ENCODE peak calls at places on chromosomes 11 and 22, in five cellular contexts. One of them, this sample, is unnamed.

GRCh38 chr11:104327864-104328513 is 164.0 kb upstream of the PDGFD start:
- DNase-seq in mesendoderm: no peak
- DNase-seq in lung: no peak
- DNase-seq in fibroblast of lung: no peak
- DNase-seq in pancreas: no peak
- DNase-seq in this sample: no peak

GRCh38 chr11:28924007-28924406 is 815.8 kb downstream of the METTL15 start:
- DNase-seq in fibroblast of lung: no peak
- DNase-seq in pancreas: no peak
- DNase-seq in lung: no peak
- DNase-seq in mesendoderm: no peak
- DNase-seq in this sample: no peak

GRCh38 chr11:13223112-13223511 is 54.5 kb upstream of the BMAL1 start:
- DNase-seq in lung: no peak
- DNase-seq in mesendoderm: no peak
- DNase-seq in pancreas: no peak
- DNase-seq in fibroblast of lung: no peak
- DNase-seq in this sample: no peak

GRCh38 chr11:20547411-20547810 is 52.0 kb upstream of the SLC6A5 start:
- DNase-seq in pancreas: no peak
- DNase-seq in lung: no peak
- DNase-seq in fibroblast of lung: no peak
- DNase-seq in mesendoderm: no peak
- DNase-seq in this sample: no peak

GRCh38 chr11:2383823-2384722 is 7.0 kb downstream of the CD81 start:
- DNase-seq in fibroblast of lung: no peak
- DNase-seq in lung: peak; percentile 49
- DNase-seq in pancreas: peak; percentile 48
- DNase-seq in mesendoderm: no peak
- DNase-seq in this sample: no peak

GRCh38 chr11:3135491-3136440 is 29.3 kb downstream of the OSBPL5 start:
- DNase-seq in pancreas: peak; percentile 24
- DNase-seq in mesendoderm: peak; percentile 86
- DNase-seq in fibroblast of lung: no peak
- DNase-seq in lung: no peak
- DNase-seq in this sample: no peak

GRCh38 chr11:78228467-78228866 is 39.7 kb downstream of the USP35 start:
- DNase-seq in pancreas: no peak
- DNase-seq in fibroblast of lung: peak; percentile 41
- DNase-seq in mesendoderm: peak; percentile 85
- DNase-seq in lung: no peak
- DNase-seq in this sample: no peak

GRCh38 chr11:3231851-3232744 is at the start of gene MRGPRE:
- DNase-seq in pancreas: peak; percentile 47
- DNase-seq in lung: peak; percentile 30
- DNase-seq in fibroblast of lung: no peak
- DNase-seq in mesendoderm: no peak
- DNase-seq in this sample: no peak

DNA sequence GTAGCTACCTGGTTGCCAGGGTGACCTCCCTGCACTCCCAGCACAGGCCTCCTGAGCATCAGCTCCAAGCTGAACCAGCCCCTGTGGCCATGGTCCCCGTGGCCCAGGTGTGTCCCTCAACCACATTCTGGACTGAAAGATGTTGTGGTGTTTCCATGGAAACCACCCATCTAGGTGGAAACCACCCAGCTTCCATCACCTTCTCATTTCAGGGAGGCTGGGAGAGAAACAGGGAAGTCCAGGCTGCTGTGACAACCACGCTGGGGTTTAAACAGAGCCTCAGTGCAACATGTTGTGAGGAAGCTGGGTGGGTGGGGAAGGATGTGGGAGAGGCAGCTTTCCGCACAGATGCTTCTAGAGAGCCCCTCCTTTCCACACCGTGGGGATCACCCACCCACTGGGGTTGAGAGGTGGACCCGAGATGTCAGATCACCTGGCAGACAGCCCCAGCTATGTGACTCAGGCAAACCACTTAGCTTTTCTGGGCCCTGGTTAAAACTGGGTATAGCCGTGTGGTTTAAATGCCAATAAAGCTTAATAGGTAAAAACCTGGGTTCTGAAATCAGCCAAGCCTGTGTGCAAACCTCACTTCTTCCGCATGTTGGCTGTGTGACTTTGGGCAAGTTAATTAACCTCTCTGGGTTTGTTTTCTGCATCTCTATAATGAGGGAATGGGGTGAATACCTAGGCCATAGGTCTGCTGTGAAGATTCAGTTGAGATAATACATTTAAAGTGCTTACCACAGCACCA is 46.4 kb downstream of the CD82 start:
- DNase-seq in fibroblast of lung: peak; percentile 39
- DNase-seq in lung: no peak
- DNase-seq in pancreas: no peak
- DNase-seq in mesendoderm: peak; percentile 33
- DNase-seq in this sample: peak; percentile 45
- H3K27ac ChIP-seq in fibroblast of lung: no peak overlapping the region
- H3K27ac ChIP-seq in lung: no peak overlapping the region
- H3K27ac ChIP-seq in pancreas: no peak overlapping the region
- H3K27ac ChIP-seq in mesendoderm: no peak overlapping the region
- H3K27ac ChIP-seq in this sample: peak overlapping the region; percentile 54

GRCh38 chr11:69463181-69463891 is 18.1 kb upstream of the LINC01488 start:
- DNase-seq in pancreas: no peak
- DNase-seq in fibroblast of lung: peak; percentile 77
- DNase-seq in lung: no peak
- DNase-seq in mesendoderm: peak; percentile 71
- DNase-seq in this sample: no peak
- H3K4me3 ChIP-seq in pancreas: no peak overlapping the region
- H3K4me3 ChIP-seq in fibroblast of lung: no peak overlapping the region
- H3K4me3 ChIP-seq in lung: no peak overlapping the region
- H3K4me3 ChIP-seq in mesendoderm: no peak overlapping the region
- H3K4me3 ChIP-seq in this sample: no peak overlapping the region

DNA sequence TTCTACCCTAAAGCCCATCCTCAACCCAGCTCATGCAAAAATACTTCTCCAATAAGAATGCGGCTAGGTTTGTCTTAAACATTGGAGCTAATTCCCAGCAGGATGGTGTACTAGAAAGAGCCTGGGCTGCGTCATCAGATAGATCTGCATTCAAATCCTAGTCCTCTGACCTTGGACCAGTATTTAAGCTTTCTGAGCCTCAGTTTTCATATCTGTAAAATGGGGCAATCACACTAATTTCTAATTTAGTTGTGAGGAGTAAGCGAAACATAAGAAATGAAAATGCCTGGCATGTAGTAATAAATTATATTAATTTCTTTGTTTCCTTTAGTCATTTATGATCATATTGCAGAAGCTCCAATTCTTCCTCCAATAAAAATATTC is 32.2 kb upstream of the ACCSL start:
- DNase-seq in lung: no peak
- DNase-seq in pancreas: no peak
- DNase-seq in mesendoderm: no peak
- DNase-seq in fibroblast of lung: no peak
- DNase-seq in this sample: no peak
- H3K4me1 ChIP-seq in lung: peaks cover 8% of the 10 kb centered on the region
- H3K4me1 ChIP-seq in pancreas: no peaks in the 10 kb centered on the region
- H3K4me1 ChIP-seq in mesendoderm: no peaks in the 10 kb centered on the region
- H3K4me1 ChIP-seq in fibroblast of lung: peaks cover 33% of the 10 kb centered on the region
- H3K4me1 ChIP-seq in this sample: no peaks in the 10 kb centered on the region

DNA sequence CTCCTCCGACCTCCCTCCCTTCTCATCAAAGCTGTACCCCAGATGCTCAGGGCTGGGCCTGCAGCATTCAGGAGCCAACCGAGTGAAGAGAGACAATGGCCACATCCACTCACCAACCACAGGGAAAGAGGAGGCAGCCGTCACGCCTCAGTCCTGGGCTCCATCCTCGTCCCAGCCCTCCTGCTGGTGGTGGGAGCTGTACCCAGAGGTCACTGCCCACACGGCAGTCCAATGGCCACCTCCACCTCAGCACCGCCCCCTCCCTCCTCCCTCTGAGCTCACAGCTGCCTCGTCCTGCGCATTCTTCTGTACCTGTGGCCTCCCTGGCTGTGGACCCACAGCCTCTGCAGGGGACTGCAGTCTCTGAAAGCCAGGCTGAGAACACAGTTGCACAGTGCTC is 53.0 kb downstream of the PHF21B start:
- DNase-seq in lung: no peak
- DNase-seq in fibroblast of lung: no peak
- DNase-seq in pancreas: no peak
- DNase-seq in mesendoderm: no peak
- DNase-seq in this sample: no peak
- H3K27ac ChIP-seq in lung: no peak overlapping the region
- H3K27ac ChIP-seq in fibroblast of lung: no peak overlapping the region
- H3K27ac ChIP-seq in pancreas: no peak overlapping the region
- H3K27ac ChIP-seq in mesendoderm: no peak overlapping the region
- H3K27ac ChIP-seq in this sample: no peak overlapping the region

GRCh38 chr11:111386611-111387150 is 7.6 kb upstream of the POU2AF1 start:
- DNase-seq in fibroblast of lung: no peak
- DNase-seq in pancreas: no peak
- DNase-seq in mesendoderm: no peak
- DNase-seq in lung: no peak
- DNase-seq in this sample: no peak

GRCh38 chr11:111391328-111392124 is 12.5 kb upstream of the POU2AF1 start:
- DNase-seq in fibroblast of lung: no peak
- DNase-seq in pancreas: no peak
- DNase-seq in mesendoderm: no peak
- DNase-seq in lung: no peak
- DNase-seq in this sample: no peak

GRCh38 chr11:111388842-111389241 is 9.8 kb upstream of the POU2AF1 start:
- DNase-seq in lung: no peak
- DNase-seq in mesendoderm: no peak
- DNase-seq in fibroblast of lung: no peak
- DNase-seq in pancreas: no peak
- DNase-seq in this sample: no peak

GRCh38 chr11:111387318-111387863 is 8.3 kb upstream of the POU2AF1 start:
- DNase-seq in pancreas: peak; percentile 96
- DNase-seq in mesendoderm: no peak
- DNase-seq in lung: peak; percentile 82
- DNase-seq in fibroblast of lung: no peak
- DNase-seq in this sample: no peak

DNA sequence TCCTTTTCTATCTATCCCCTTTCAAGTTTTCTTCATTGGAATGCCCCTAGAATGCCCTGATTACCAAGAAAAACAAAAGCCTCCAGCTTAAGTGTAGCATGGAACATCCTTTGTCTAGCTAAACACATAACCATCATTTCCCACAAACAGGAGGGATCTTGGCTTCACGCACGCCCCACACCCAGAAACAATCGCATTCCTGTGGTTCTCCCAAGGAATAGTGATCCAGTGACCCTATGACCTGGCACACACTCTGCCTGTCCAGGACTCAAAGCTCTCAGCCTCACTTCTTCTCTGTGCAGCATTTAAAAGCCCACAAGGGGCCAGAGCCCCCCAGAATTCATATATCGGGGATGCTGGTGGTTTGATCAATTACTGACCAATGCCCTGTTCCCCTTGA is 9.4 kb upstream of the POU2AF1 start:
- DNase-seq in fibroblast of lung: peak; percentile 13
- DNase-seq in mesendoderm: no peak
- DNase-seq in pancreas: no peak
- DNase-seq in lung: no peak
- DNase-seq in this sample: no peak
- H3K4me3 ChIP-seq in fibroblast of lung: no peak overlapping the region
- H3K4me3 ChIP-seq in mesendoderm: no peak overlapping the region
- H3K4me3 ChIP-seq in pancreas: no peak overlapping the region
- H3K4me3 ChIP-seq in lung: no peak overlapping the region
- H3K4me3 ChIP-seq in this sample: no peak overlapping the region

GRCh38 chr11:9760180-9760550 is 96.3 kb downstream of the SWAP70 start:
- DNase-seq in pancreas: peak; percentile 65
- DNase-seq in mesendoderm: no peak
- DNase-seq in lung: peak; percentile 67
- DNase-seq in fibroblast of lung: peak; percentile 96
- DNase-seq in this sample: no peak
- H3K4me1 ChIP-seq in pancreas: peaks cover 6% of the 10 kb centered on the region
- H3K4me1 ChIP-seq in mesendoderm: peaks cover 7% of the 10 kb centered on the region
- H3K4me1 ChIP-seq in lung: peaks cover 9% of the 10 kb centered on the region
- H3K4me1 ChIP-seq in fibroblast of lung: peaks cover 50% of the 10 kb centered on the region
- H3K4me1 ChIP-seq in this sample: peaks cover 7% of the 10 kb centered on the region

DNA sequence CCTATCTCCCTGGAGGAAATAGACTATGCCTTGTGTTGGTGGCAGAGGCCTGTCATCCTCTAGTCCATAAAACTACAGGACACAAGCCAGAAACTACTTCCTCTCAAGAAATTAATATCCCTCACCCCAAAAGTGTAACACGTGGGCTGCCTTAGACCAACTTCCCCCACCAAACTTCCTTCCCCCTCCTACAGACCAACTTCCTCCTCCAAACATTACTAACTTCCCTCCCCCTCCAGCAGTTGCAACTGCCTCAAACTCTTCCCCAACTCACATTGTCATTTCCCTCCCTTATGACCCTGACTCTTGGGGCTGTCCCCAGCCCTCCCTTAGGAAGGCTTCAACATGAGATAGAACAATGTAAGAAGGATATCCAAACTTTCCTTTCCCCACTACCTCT is 6.3 kb downstream of the OR52K2 start:
- DNase-seq in pancreas: no peak
- DNase-seq in lung: no peak
- DNase-seq in mesendoderm: no peak
- DNase-seq in fibroblast of lung: no peak
- DNase-seq in this sample: no peak
- H3K27ac ChIP-seq in pancreas: no peak overlapping the region
- H3K27ac ChIP-seq in lung: no peak overlapping the region
- H3K27ac ChIP-seq in mesendoderm: no peak overlapping the region
- H3K27ac ChIP-seq in fibroblast of lung: no peak overlapping the region
- H3K27ac ChIP-seq in this sample: no peak overlapping the region

This sample was measured in naive thymus-derived CD4-positive, alpha-beta T cell.